ENCODE peak calls at places on chromosome 16, in four cellular contexts. A is GM23248, B is left ventricle myocardium inferior, T is GM23338. G is an unnamed sample. For H3K4me1, the result is how much of the 10 kb centered on the place peaks cover.

GRCh38 chr16:47477680-47478079 is 16.5 kb downstream of the PHKB start:
- DNase-seq in T (no peak), B (no peak), A (peak), G (no peak)

GRCh38 chr16:2691491-2692248 is 9.3 kb downstream of the KCTD5 start:
- DNase-seq in T (no peak), A (no peak), B (peak), G (no peak)

GRCh38 chr16:89404561-89404960 is 85.8 kb downstream of the ANKRD11 start:
- DNase-seq in T (no peak), A (no peak), B (peak), G (no peak)

GRCh38 chr16:88356727-88357199 is 26.0 kb upstream of the ZNF469 start:
- DNase-seq in B (peak), T (no peak), A (no peak), G (no peak)

GRCh38 chr16:58021661-58022551 is 3.6 kb upstream of the MMP15 start:
- DNase-seq in A (peak), T (no peak), B (peak), G (peak)

GRCh38 chr16:8950580-8951077 is 13.1 kb downstream of the USP7 start:
- DNase-seq in A (peak), B (no peak), T (no peak), G (peak)

GRCh38 chr16:12500771-12501170 is 302.9 kb downstream of the CPPED1 start:
- DNase-seq in T (no peak), A (no peak), B (no peak), G (no peak)

GRCh38 chr16:82991941-82992675 is 365.3 kb downstream of the CDH13 start:
- DNase-seq in T (no peak), A (no peak), B (no peak), G (no peak)

GRCh38 chr16:30030841-30031413 is at the start of gene TLCD3B:
- DNase-seq in B (no peak), T (peak), A (peak), G (no peak)

GRCh38 chr16:81384006-81384405 is 60.6 kb upstream of the CMIP start:
- DNase-seq in A (no peak), T (peak), B (no peak), G (peak)

GRCh38 chr16:15949210-15950166 is at the start of gene ABCC1:
- DNase-seq in B (peak), A (peak), T (peak), G (peak)

GRCh38 chr16:78659668-78660217 is 560.3 kb downstream of the WWOX start:
- DNase-seq in T (no peak), B (no peak), A (no peak), G (no peak)

GRCh38 chr16:46673320-46674013 is 15.5 kb downstream of the VPS35 start:
- DNase-seq in T (peak), A (peak), B (no peak), G (peak)

GRCh38 chr16:31085371-31085770 is 3.4 kb downstream of the PRSS53 start:
- DNase-seq in B (no peak), A (no peak), T (no peak), G (no peak)

GRCh38 chr16:30775381-30776099 is 11.5 kb downstream of the ZNF629 start:
- DNase-seq in T (peak), B (peak), A (peak), G (peak)

GRCh38 chr16:19843371-19843770 is 41.3 kb downstream of the GPRC5B start:
- DNase-seq in B (no peak), A (peak), T (no peak), G (no peak)

GRCh38 chr16:85607331-85607765 is 5.8 kb upstream of the GSE1 start:
- DNase-seq in B (no peak), A (no peak), T (peak), G (peak)

GRCh38 chr16:85608887-85609286 is 4.2 kb upstream of the GSE1 start:
- DNase-seq in B (no peak), T (no peak), A (no peak), G (no peak)

GRCh38 chr16:85609539-85609938 is 3.6 kb upstream of the GSE1 start:
- DNase-seq in A (no peak), B (no peak), T (no peak), G (no peak)

GRCh38 chr16:85607796-85608514 is 5.2 kb upstream of the GSE1 start:
- DNase-seq in A (no peak), B (no peak), T (no peak), G (no peak)

DNA sequence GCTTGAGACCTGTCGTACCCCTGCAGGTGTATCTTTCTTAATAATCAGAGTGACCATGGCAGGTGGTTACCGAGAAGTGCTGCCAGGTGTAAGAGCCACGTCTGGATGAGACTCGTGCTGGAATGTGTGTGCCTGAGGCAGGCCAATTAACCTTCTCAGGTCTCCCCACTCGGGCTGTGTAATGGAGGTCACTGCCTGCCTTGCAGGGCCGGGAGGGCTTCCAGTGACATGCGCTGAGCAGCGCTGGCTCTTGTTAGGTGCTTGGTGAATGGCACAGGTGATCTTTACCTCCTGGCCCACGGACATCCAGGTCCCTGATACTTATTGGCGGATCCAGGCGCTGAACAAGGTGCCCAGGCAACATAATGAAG is 4.6 kb upstream of the GSE1 start:
- DNase-seq in T (no peak), A (no peak), B (no peak), G (no peak)
- H3K4me1 ChIP-seq in T (half or more), A (under half), B (under half), G (under half)

GRCh38 chr16:27598921-27599565 is 49.1 kb downstream of the KATNIP start:
- DNase-seq in T (no peak), A (no peak), B (no peak), G (no peak)

GRCh38 chr16:27597361-27597760 is 47.4 kb downstream of the KATNIP start:
- DNase-seq in T (no peak), A (no peak), B (no peak), G (no peak)

GRCh38 chr16:27599606-27600005 is 49.7 kb downstream of the KATNIP start:
- DNase-seq in A (no peak), T (no peak), B (no peak), G (no peak)

GRCh38 chr16:27596411-27596810 is 46.5 kb downstream of the KATNIP start:
- DNase-seq in T (no peak), B (no peak), A (no peak), G (peak)

GRCh38 chr16:27598226-27598625 is 48.3 kb downstream of the KATNIP start:
- DNase-seq in A (no peak), B (no peak), T (no peak), G (no peak)
- H3K4me1 ChIP-seq in A (under half), B (under half), T (under half), G (under half)

GRCh38 chr16:70427786-70428177 is 11.1 kb downstream of the ST3GAL2 start:
- DNase-seq in B (no peak), A (no peak), T (no peak), G (no peak)

GRCh38 chr16:70430667-70431536 is 8.0 kb downstream of the ST3GAL2 start:
- DNase-seq in A (peak), B (no peak), T (peak), G (no peak)

GRCh38 chr16:70428178-70428998 is 10.5 kb downstream of the ST3GAL2 start:
- DNase-seq in A (peak), T (peak), B (peak), G (peak)

GRCh38 chr16:70432304-70432799 is 6.5 kb downstream of the ST3GAL2 start:
- DNase-seq in T (no peak), B (no peak), A (no peak), G (peak)

DNA sequence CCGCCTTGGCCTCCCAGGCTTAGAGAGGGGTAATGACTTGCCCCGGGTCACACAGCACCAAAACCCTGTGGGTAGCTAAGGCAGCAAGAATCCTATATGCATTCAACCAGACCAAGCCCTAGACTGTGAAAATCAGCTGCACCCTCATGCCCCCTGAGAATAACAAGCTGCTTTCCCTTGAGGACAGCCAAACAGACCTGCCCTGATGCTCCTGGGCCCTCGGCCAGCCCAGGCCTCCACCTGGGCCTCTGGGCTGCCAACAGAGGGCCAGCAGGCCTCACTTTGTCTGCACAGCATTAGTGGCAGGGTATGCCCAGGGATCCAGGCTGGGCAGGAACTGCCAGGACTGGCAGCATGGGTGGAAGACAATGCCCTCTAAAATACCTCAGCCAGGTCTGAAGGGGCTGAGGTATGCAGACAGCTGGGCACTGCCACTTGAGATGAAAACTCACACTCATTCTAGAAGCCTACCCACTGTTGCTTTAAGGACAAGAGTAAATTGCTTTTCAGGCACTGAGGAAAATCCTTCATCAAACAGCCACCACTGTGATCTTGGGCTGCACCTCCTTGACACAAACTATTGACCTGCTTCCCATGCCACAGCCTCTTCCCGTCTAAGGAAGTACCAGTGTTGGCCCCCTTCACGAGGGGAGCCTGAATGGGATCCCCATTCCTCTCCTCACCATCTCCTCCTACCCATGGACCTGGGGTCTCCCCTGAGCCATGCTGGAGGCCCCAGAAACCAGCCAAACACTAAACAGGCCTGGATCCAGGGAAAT is 8.8 kb downstream of the ST3GAL2 start:
- DNase-seq in T (no peak), A (no peak), B (no peak), G (no peak)
- H3K4me1 ChIP-seq in T (half or more), A (under half), B (half or more), G (half or more)

GRCh38 chr16:85753976-85754375 is 3.1 kb upstream of the C16orf74 start:
- DNase-seq in A (no peak), B (no peak), T (no peak), G (no peak)
- H3K4me1 ChIP-seq in A (under half), B (under half), T (under half), G (under half)

GRCh38 chr16:55499281-55499680 is 9.6 kb upstream of the LPCAT2 start:
- DNase-seq in B (no peak), T (no peak), A (no peak), G (no peak)

GRCh38 chr16:55502801-55503366 is 6.0 kb upstream of the LPCAT2 start:
- DNase-seq in T (peak), B (peak), A (peak), G (peak)

GRCh38 chr16:55499951-55500350 is 8.9 kb upstream of the LPCAT2 start:
- DNase-seq in A (peak), T (no peak), B (no peak), G (peak)

GRCh38 chr16:55503726-55504553 is 4.9 kb upstream of the LPCAT2 start:
- DNase-seq in A (no peak), B (no peak), T (no peak), G (no peak)

GRCh38 chr16:55501549-55502322 is 7.1 kb upstream of the LPCAT2 start:
- DNase-seq in A (peak), B (no peak), T (peak), G (peak)
- H3K4me1 ChIP-seq in A (half or more), B (half or more), T (under half), G (under half)

DNA sequence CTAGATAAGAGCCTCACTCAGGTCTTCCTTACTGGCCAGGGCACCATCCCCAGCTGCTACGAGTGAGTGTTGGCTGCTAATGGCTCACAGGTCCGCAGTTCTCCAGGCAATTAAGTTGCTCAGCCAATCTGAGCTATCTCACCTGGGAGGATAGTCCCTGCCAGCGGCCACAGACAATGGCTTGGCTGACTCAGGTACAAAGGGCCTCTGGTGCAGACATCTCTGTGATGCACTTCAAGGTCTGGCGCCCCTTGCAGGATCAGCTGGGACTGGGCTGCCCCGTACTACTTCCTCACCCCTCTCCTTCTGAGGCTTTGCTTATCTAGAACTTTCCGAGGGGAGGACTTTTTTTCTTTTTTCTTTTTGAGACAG is 49.2 kb upstream of the EMP2 start:
- DNase-seq in B (no peak), T (peak), A (no peak), G (no peak)
- H3K4me1 ChIP-seq in B (under half), T (under half), A (under half), G (under half)

GRCh38 chr16:66562409-66562808 is 3.8 kb upstream of the CMTM1 start:
- DNase-seq in T (no peak), B (no peak), A (no peak), G (no peak)
- H3K4me1 ChIP-seq in T (under half), B (under half), A (under half), G (under half)

DNA sequence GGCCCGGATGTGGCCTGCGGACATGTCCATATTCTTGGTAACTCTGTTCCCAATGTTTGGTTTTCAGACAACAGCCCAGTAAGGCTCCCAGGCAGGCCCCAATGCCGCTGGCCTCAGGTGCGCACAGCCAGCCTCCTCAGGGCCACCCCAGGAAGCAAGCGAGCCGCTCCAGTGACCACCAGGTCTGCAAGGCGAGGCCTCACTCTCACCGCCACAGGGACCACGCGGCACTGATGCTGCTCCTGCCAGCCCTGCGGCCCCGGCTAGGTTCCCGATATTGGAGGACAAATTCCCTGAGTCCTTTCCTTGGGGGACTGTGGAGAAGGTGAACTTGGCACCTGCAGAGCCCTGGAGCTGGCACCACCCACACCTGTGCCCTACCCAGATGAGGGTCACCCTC is 19.0 kb downstream of the PDIA2 start:
- DNase-seq in A (no peak), T (no peak), B (no peak), G (no peak)
- H3K4me1 ChIP-seq in A (under half), T (under half), B (under half), G (under half)

GRCh38 chr16:23092072-23092800 is 57.0 kb downstream of the USP31 start:
- DNase-seq in B (no peak), A (no peak), T (no peak), G (no peak)

GRCh38 chr16:23092801-23093117 is 56.5 kb downstream of the USP31 start:
- DNase-seq in B (no peak), A (no peak), T (no peak), G (no peak)

GRCh38 chr16:23085949-23086348 is 63.3 kb downstream of the USP31 start:
- DNase-seq in T (no peak), B (no peak), A (no peak), G (no peak)

GRCh38 chr16:23089111-23089510 is 60.1 kb downstream of the USP31 start:
- DNase-seq in B (no peak), A (no peak), T (no peak), G (no peak)

GRCh38 chr16:23088018-23088417 is 61.2 kb downstream of the USP31 start:
- DNase-seq in A (no peak), B (peak), T (no peak), G (no peak)
- H3K4me1 ChIP-seq in A (under half), B (under half), T (under half), G (under half)

G was measured in cardiac muscle cell.